ENCODE peak calls at places on chromosomes 4 and X, in seven cellular contexts. V is mesothelial cell of epicardium; T is choroid plexus epithelial cell; C is ACHN; B is CD4-positive, alpha-beta T cell; R is T1000; S is T-helper 9 cell. L is an unnamed sample.

GRCh38 chr4:119525005-119525749 is 103.4 kb downstream of the PDE5A start:
- DNase-seq in V (no peak), T (peak; percentile 90), C (peak; percentile 63), B (no peak), R (no peak), S (no peak), L (no peak)

GRCh38 chrX:39690541-39691415 is 407.0 kb downstream of the BCOR start:
- DNase-seq in V (no peak), T (no peak), C (no peak), B (no peak), R (no peak), S (no peak), L (no peak)

GRCh38 chrX:8179653-8180052 is 8.6 kb upstream of the VCX2 start:
- DNase-seq in V (no peak), T (peak; percentile 3), C (peak; percentile 1), B (no peak), R (no peak), S (no peak), L (no peak)

GRCh38 chrX:71941771-71942170 is 31.1 kb downstream of the NHSL2 start:
- DNase-seq in V (no peak), T (peak; percentile 65), C (peak; percentile 1), B (no peak), R (no peak), S (no peak), L (no peak)

GRCh38 chr4:179116581-179116980 is 1674.3 kb upstream of the AGA start:
- DNase-seq in V (no peak), T (no peak), C (no peak), B (no peak), R (no peak), S (no peak), L (no peak)

GRCh38 chr4:173538148-173538902 is 8.3 kb upstream of the HAND2 start:
- DNase-seq in V (peak; percentile 33), T (no peak), C (no peak), B (no peak), R (no peak), S (no peak), L (no peak)

GRCh38 chr4:82515705-82516104 is 46.1 kb downstream of the TMEM150C start:
- DNase-seq in V (no peak), T (peak; percentile 89), C (no peak), B (no peak), R (peak; percentile 11), S (no peak), L (peak; percentile 78)

GRCh38 chrX:95612350-95612749 is 1072.3 kb upstream of the DIAPH2 start:
- DNase-seq in V (no peak), T (no peak), C (no peak), B (no peak), R (no peak), S (no peak), L (no peak)

GRCh38 chr4:19983072-19983471 is 268.6 kb upstream of the SLIT2 start:
- DNase-seq in V (no peak), T (peak; percentile 97), C (no peak), B (no peak), R (no peak), S (no peak), L (no peak)

GRCh38 chr4:10619220-10619619 is 65.3 kb downstream of the CLNK start:
- DNase-seq in V (no peak), T (peak; percentile 71), C (no peak), B (no peak), R (no peak), S (no peak), L (no peak)

GRCh38 chrX:40938418-40938817 is 146.8 kb upstream of the USP9X start:
- DNase-seq in V (no peak), T (peak; percentile 51), C (no peak), B (no peak), R (peak; percentile 16), S (no peak), L (no peak)

GRCh38 chr4:53986062-53986461 is 78.3 kb downstream of the CHIC2 start:
- DNase-seq in V (no peak), T (peak; percentile 16), C (no peak), B (no peak), R (no peak), S (no peak), L (peak; percentile 46)

GRCh38 chr4:96315815-96316214 is 475.9 kb downstream of the PDHA2 start:
- DNase-seq in V (no peak), T (peak; percentile 24), C (no peak), B (no peak), R (no peak), S (no peak), L (no peak)

GRCh38 chr4:168831919-168832745 is 177.9 kb downstream of the CBR4 start:
- DNase-seq in V (peak; percentile 54), T (peak; percentile 82), C (peak; percentile 81), B (peak; percentile 43), R (peak; percentile 44), S (peak; percentile 28), L (peak; percentile 88)

GRCh38 chr4:3256230-3257124 is 7.5 kb downstream of the MSANTD1 start:
- DNase-seq in V (no peak), T (no peak), C (no peak), B (no peak), R (no peak), S (no peak), L (peak; percentile 40)

GRCh38 chr4:68576272-68577100 is at the start of gene UGT2B17:
- DNase-seq in V (no peak), T (no peak), C (no peak), B (no peak), R (no peak), S (no peak), L (no peak)

GRCh38 chr4:88211473-88212252 is 53.2 kb upstream of the ABCG2 start:
- DNase-seq in V (no peak), T (peak; percentile 62), C (peak; percentile 59), B (peak; percentile 21), R (peak; percentile 42), S (peak; percentile 19), L (no peak)

GRCh38 chr4:38872620-38873019 is 5.0 kb downstream of the FAM114A1 start:
- DNase-seq in V (no peak), T (peak; percentile 39), C (no peak), B (no peak), R (peak; percentile 31), S (no peak), L (peak; percentile 52)

GRCh38 chrX:130393451-130394074 is 8.1 kb upstream of the GPR119 start:
- DNase-seq in V (no peak), T (peak; percentile 62), C (peak; percentile 41), B (no peak), R (peak; percentile 1), S (no peak), L (peak; percentile 52)

L was measured in breast epithelium.